ENCODE peak calls at places on chromosome 11, in seven cellular contexts. W is pancreas, K is tibial artery, M is ovary, B is testis, U is brain microvascular endothelial cell, J is uterus. P is an unnamed sample.

GRCh38 chr11:64829536-64830251 is 14.8 kb downstream of the CDC42BPG start:
- DNase-seq in W (no peak), K (no peak), M (no peak), B (peak; percentile 69), U (no peak), J (no peak), P (no peak)

GRCh38 chr11:70323811-70324210 is 53.3 kb downstream of the PPFIA1 start:
- DNase-seq in W (no peak), K (no peak), M (no peak), B (no peak), U (no peak), J (no peak), P (no peak)

GRCh38 chr11:2788751-2789140 is 89.0 kb upstream of the KCNQ1OT1 start:
- DNase-seq in W (no peak), K (no peak), M (peak; percentile 14), B (no peak), U (no peak), J (no peak), P (no peak)

GRCh38 chr11:61728066-61728939 is 24.1 kb upstream of the MYRF start:
- DNase-seq in W (no peak), K (no peak), M (no peak), B (no peak), U (no peak), J (no peak), P (no peak)

GRCh38 chr11:135027461-135027860 is 615.4 kb upstream of the B3GAT1 start:
- DNase-seq in W (peak; percentile 11), K (no peak), M (no peak), B (peak; percentile 64), U (peak; percentile 42), J (no peak), P (peak; percentile 55)

GRCh38 chr11:84558085-84558905 is 1068.8 kb downstream of the DLG2 start:
- DNase-seq in W (peak; percentile 17), K (no peak), M (peak; percentile 22), B (peak; percentile 58), U (peak; percentile 34), J (no peak), P (peak; percentile 66)

GRCh38 chr11:97814325-97814959 is 1206.3 kb upstream of the CNTN5 start:
- DNase-seq in W (no peak), K (no peak), M (no peak), B (no peak), U (no peak), J (no peak), P (no peak)

GRCh38 chr11:20021771-20022362 is 138.4 kb downstream of the DBX1 start:
- DNase-seq in W (no peak), K (no peak), M (no peak), B (no peak), U (no peak), J (no peak), P (no peak)

GRCh38 chr11:85758480-85759039 is 52.4 kb downstream of the SYTL2 start:
- DNase-seq in W (no peak), K (no peak), M (no peak), B (no peak), U (no peak), J (no peak), P (no peak)

GRCh38 chr11:65401803-65402248 is 15.4 kb downstream of the FRMD8 start:
- DNase-seq in W (no peak), K (no peak), M (no peak), B (no peak), U (no peak), J (no peak), P (no peak)

GRCh38 chr11:88420165-88420781 is 82.7 kb upstream of the CTSC start:
- DNase-seq in W (no peak), K (no peak), M (peak; percentile 22), B (peak; percentile 16), U (peak; percentile 63), J (peak; percentile 29), P (no peak)

GRCh38 chr11:102007567-102008437 is 39.4 kb upstream of the CFAP300 start:
- DNase-seq in W (no peak), K (no peak), M (no peak), B (no peak), U (no peak), J (no peak), P (peak; percentile 66)

GRCh38 chr11:61193596-61193995 is 9.7 kb upstream of the PGA3 start:
- DNase-seq in W (no peak), K (no peak), M (no peak), B (no peak), U (no peak), J (no peak), P (no peak)

GRCh38 chr11:128522063-128522942 is 65.1 kb downstream of the ETS1 start:
- DNase-seq in W (peak; percentile 93), K (peak; percentile 97), M (peak; percentile 95), B (peak; percentile 93), U (peak; percentile 99), J (peak; percentile 94), P (peak; percentile 96)

GRCh38 chr11:126768702-126769101 is 231.9 kb downstream of the KIRREL3 start:
- DNase-seq in W (no peak), K (no peak), M (no peak), B (no peak), U (no peak), J (no peak), P (no peak)

GRCh38 chr11:109733245-109733644 is 311.3 kb downstream of the C11orf87 start:
- DNase-seq in W (no peak), K (no peak), M (no peak), B (no peak), U (peak; percentile 34), J (no peak), P (no peak)

GRCh38 chr11:57698843-57699365 is 13.1 kb downstream of the MED19 start:
- DNase-seq in W (no peak), K (no peak), M (no peak), B (no peak), U (no peak), J (no peak), P (no peak)

GRCh38 chr11:101759771-101760450 is 154.9 kb upstream of the CEP126 start:
- DNase-seq in W (no peak), K (no peak), M (no peak), B (no peak), U (no peak), J (no peak), P (peak; percentile 2)

GRCh38 chr11:76652989-76653673 is 17.4 kb downstream of the LRRC32 start:
- DNase-seq in W (no peak), K (peak; percentile 68), M (no peak), B (no peak), U (no peak), J (no peak), P (no peak)

GRCh38 chr11:64898541-64898940 is 18.5 kb downstream of the ATG2A start:
- DNase-seq in W (no peak), K (no peak), M (no peak), B (no peak), U (no peak), J (no peak), P (no peak)

GRCh38 chr11:120357620-120358019 is 21.4 kb downstream of the ARHGEF12 start:
- DNase-seq in W (no peak), K (no peak), M (no peak), B (no peak), U (no peak), J (no peak), P (no peak)
- TF ChIP-seq CTCF in W (no peak), K (no peak), M (no peak), B (no peak), U (no peak), J (no peak), P (no peak)

GRCh38 chr11:45021692-45022130 is 71.0 kb upstream of the TP53I11 start:
- DNase-seq in W (peak; percentile 47), K (peak; percentile 95), M (peak; percentile 50), B (peak; percentile 71), U (no peak), J (peak; percentile 69), P (peak; percentile 25)
- H3K4me3 ChIP-seq in W (no peak overlapping the region), K (no peak overlapping the region), M (no peak overlapping the region), B (no peak overlapping the region), U (no peak overlapping the region), J (no peak overlapping the region), P (no peak overlapping the region)

DNA sequence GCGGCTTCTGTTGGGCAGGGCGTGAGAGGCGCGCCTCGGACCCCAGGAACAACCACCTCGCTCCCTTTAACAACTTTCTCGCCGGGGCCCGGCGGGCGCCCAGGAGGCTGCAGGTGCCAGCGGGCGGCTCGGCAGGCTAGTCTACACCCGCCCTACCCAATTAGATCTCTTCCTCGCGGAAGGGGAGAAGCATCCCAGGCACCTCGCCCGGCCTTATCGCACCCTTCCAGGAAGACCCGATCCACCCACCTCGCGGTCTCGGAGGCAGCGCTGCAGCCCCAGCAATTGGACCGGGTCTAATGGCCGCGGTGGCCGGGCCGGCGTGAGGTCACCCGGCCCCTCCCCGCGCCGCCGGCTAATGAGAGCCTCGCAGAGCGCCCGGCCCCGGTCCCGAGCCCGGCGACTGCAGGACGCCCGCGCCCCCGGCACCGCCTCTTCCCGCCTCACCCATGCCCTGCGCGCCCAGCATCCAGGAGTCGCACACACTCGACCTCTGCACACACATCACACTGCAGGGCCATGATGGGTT is at the start of gene PLAAT3:
- DNase-seq in W (peak; percentile 78), K (peak; percentile 87), M (peak; percentile 77), B (peak; percentile 89), U (no peak), J (peak; percentile 47), P (peak; percentile 73)
- H3K27ac ChIP-seq in W (peak within 1 kb of the TSS; percentile 57), K (peak within 1 kb of the TSS; percentile 80), M (peak within 1 kb of the TSS; percentile 90), B (peak within 1 kb of the TSS; percentile 82), U (no peak within 1 kb of the TSS), J (peak within 1 kb of the TSS; percentile 63), P (no peak within 1 kb of the TSS)

GRCh38 chr11:47187723-47188122 is 1.5 kb upstream of the PACSIN3 start:
- DNase-seq in W (no peak), K (no peak), M (no peak), B (no peak), U (no peak), J (no peak), P (peak; percentile 48)

GRCh38 chr11:47184711-47185304 is 1.4 kb downstream of the PACSIN3 start:
- DNase-seq in W (peak; percentile 69), K (peak; percentile 83), M (no peak), B (no peak), U (no peak), J (no peak), P (no peak)

GRCh38 chr11:47185305-47186075 is 744 bp downstream of the PACSIN3 start:
- DNase-seq in W (peak; percentile 68), K (peak; percentile 90), M (peak; percentile 70), B (no peak), U (peak; percentile 11), J (peak; percentile 67), P (peak; percentile 85)

GRCh38 chr11:47186937-47187681 is 875 bp upstream of the PACSIN3 start:
- DNase-seq in W (peak; percentile 78), K (peak; percentile 91), M (peak; percentile 64), B (peak; percentile 58), U (peak; percentile 36), J (peak; percentile 72), P (peak; percentile 86)

DNA sequence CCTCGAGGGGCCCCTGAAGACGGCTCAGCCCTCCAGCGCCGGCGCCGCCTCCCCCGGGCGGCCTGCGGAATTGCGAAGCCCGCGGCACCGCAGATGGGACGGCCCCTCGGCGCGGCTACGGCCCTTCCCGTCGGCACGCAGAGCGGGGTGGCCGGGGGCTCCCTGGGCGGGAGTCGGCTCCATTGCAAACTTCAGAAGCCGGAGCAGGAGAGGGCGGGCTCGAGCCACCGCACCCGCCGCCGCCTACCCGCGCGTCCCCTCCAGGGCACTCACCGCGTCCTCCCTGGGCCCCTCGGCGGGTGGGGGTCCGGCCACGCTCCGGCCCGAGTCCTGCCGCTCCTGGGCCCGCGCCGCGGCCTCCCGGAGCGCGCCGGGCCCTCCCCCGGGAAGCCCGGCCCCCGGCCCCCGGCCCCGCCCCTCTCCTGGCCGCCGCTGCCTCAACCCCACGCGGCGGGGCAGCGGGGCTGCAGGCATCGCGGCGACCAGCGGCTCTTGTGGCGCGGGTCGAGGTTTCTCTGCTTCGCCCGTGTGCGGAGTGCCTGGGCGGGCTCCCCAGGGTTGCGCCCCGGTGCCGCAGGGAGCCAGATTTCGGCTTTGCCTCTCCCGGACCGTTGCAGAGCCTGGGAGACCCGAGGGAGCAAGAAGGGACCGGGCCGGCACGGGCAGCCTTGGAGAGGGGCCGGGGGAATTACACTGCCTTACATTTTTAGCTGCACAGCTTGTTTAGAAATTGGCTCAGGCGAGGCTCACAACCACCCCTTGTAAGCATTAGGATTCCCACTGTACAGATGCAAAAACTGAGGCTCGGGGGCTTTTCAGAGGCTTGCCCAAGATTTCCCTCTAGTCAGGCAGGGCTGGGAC is at the start of gene PACSIN3:
- DNase-seq in W (peak; percentile 63), K (peak; percentile 78), M (peak; percentile 53), B (no peak), U (peak; percentile 15), J (peak; percentile 66), P (peak; percentile 59)
- TF ChIP-seq CTCF in W (no peak), K (no peak), M (no peak), B (no peak), U (no peak), J (peak; percentile 26), P (peak; percentile 6)

P was measured in cardiac muscle cell.